ENCODE peak calls at places on chromosomes 11 and 22, in four cellular contexts. O, I, P and L are unnamed samples.

GRCh38 chr11:12587333-12587997 is 86.8 kb upstream of the TEAD1 start:
- DNase-seq in O (peak; percentile 71), I (peak; percentile 18), P (peak; percentile 83), L (peak; percentile 91)

GRCh38 chr22:19056951-19057401 is 65.2 kb downstream of the DGCR2 start:
- DNase-seq in O (no peak), I (no peak), P (no peak), L (no peak)

GRCh38 chr22:50635591-50635990 is 7.6 kb upstream of the ARSA start:
- DNase-seq in O (no peak), I (no peak), P (no peak), L (no peak)

GRCh38 chr22:49897015-49897684 is 21.1 kb downstream of the ALG12 start:
- DNase-seq in O (no peak), I (no peak), P (no peak), L (no peak)

GRCh38 chr22:36506637-36507517 is at the start of gene FOXRED2:
- DNase-seq in O (peak; percentile 68), I (peak; percentile 96), P (peak; percentile 49), L (peak; percentile 28)

GRCh38 chr11:44351898-44352498 is 42.1 kb upstream of the ALX4 start:
- DNase-seq in O (no peak), I (no peak), P (no peak), L (no peak)

GRCh38 chr11:87125257-87125656 is 87.5 kb downstream of the TMEM135 start:
- DNase-seq in O (no peak), I (no peak), P (peak; percentile 65), L (no peak)

GRCh38 chr11:65489061-65489705 is 9.7 kb upstream of the MALAT1 start:
- DNase-seq in O (peak; percentile 90), I (peak; percentile 86), P (peak; percentile 87), L (no peak)

GRCh38 chr22:18057568-18058209 is 20.1 kb upstream of the PEX26 start:
- DNase-seq in O (peak; percentile 100), I (peak; percentile 89), P (peak; percentile 100), L (peak; percentile 96)

GRCh38 chr11:94834931-94835330 is 66.8 kb downstream of the AMOTL1 start:
- DNase-seq in O (peak; percentile 47), I (no peak), P (no peak), L (no peak)

GRCh38 chr22:35476341-35476740 is 64.3 kb upstream of the RASD2 start:
- DNase-seq in O (no peak), I (no peak), P (peak; percentile 46), L (no peak)

GRCh38 chr22:33747576-33748180 is 172.6 kb downstream of the LARGE1 start:
- DNase-seq in O (no peak), I (no peak), P (no peak), L (no peak)

GRCh38 chr11:2539761-2540520 is 95.1 kb downstream of the KCNQ1 start:
- DNase-seq in O (no peak), I (no peak), P (no peak), L (no peak)
- H4K20me1 ChIP-seq in O (no peaks in the 10 kb centered on the region), I (no peaks in the 10 kb centered on the region), P (no peaks in the 10 kb centered on the region), L (no peaks in the 10 kb centered on the region)

DNA sequence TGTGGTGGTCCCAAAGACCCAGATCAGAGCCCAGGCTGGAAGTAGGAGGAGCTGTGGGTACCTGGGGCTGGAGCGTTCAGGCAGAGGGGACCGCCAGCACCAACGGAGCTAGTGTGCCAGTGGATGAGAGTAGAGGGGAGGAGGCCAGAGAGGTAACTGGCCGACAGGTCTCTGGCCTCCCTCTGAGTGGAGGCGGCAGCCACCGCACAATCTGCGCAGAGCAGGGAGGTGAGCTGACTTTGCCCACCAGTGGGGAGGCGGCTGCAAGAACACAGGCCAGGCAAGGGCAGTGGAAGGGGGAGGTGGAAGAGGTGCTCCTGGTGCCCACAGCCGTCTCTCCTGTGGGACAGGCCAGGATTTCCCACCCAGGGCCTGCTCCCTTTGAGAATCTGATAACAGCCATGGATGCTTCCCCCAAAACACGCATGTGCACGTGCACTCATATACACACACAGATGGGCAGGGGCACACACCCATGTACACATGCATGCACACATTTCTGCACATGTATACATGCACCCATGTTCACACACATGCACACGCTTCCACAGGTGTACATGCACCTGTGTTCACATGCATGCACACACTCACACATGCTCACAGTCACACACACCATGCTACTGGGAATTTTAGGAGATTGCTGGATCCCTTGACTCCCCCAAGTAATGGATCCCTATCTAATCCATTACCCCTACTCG is 6.4 kb upstream of the MGAT3 start:
- DNase-seq in O (no peak), I (no peak), P (no peak), L (no peak)
- H4K20me1 ChIP-seq in O (no peaks in the 10 kb centered on the region), I (no peaks in the 10 kb centered on the region), P (no peaks in the 10 kb centered on the region), L (no peaks in the 10 kb centered on the region)

GRCh38 chr11:58505849-58506248 is 2.1 kb downstream of the OR5B21 start:
- DNase-seq in O (no peak), I (no peak), P (no peak), L (no peak)

GRCh38 chr11:58507355-58507754 is 550 bp downstream of the OR5B21 start:
- DNase-seq in O (no peak), I (no peak), P (no peak), L (no peak)

GRCh38 chr11:58508814-58509213 is 909 bp upstream of the OR5B21 start:
- DNase-seq in O (no peak), I (no peak), P (no peak), L (no peak)

GRCh38 chr11:58508005-58508404 is at the start of gene OR5B21:
- DNase-seq in O (no peak), I (no peak), P (no peak), L (no peak)

DNA sequence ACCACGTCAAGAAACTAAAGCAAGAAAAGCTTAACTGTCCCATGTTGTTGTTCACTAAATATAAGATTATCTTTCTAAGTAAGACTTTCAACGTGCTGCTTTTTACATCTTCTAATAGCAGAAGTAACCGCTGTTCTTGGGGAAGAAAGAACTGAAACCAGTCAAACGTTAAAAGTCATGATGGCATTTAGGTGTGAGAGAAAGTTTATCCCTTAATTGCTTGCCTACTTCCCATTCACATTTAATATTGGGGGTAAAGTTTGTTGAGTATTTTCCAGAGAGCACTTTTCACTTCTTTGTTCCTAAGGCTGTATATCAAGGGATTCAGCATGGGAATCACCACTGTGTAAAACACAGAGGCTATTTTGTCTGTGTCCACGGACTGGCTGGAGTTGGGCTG is 970 bp downstream of the OR5B21 start:
- DNase-seq in O (no peak), I (no peak), P (no peak), L (no peak)
- H4K20me1 ChIP-seq in O (no peaks in the 10 kb centered on the region), I (no peaks in the 10 kb centered on the region), P (no peaks in the 10 kb centered on the region), L (no peaks in the 10 kb centered on the region)

DNA sequence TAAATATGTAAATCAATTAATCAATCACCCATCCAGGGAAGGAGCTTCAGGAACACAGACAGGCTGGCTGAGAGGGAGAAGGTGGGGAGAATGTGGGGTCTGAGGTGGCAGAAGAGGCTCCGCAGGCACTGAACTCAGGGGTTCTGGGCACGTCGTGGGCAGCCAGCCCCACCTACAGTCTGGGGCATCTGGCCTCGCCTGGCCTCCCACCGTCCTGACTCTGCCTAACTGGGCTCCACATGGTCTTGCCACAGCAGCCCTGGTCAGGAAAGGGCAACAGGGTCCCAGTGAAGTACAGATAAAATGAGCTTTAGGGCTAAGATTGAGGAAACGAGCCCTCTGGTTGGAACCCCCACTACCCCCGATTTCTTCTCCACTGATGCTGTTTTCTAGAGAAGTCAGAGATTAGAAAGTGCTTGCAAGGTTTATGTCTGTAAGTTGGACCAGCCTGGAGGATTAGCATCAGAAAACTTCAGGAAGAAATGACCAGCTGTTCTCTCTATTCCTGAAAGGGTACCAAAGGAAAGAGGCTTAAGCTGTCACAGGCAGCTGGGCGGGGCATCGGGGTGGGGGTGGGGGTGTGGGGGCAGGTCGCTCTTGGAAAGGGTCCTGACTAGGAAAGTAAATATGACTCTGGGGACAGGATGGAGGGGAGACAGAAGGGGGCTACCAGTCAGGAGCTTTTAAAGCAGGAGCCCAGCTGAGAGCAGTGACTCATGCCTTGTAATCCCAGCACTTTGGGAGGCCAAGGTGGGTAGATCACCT is 261.7 kb downstream of the BUD13 start:
- DNase-seq in O (no peak), I (no peak), P (no peak), L (no peak)
- H4K20me1 ChIP-seq in O (no peaks in the 10 kb centered on the region), I (no peaks in the 10 kb centered on the region), P (no peaks in the 10 kb centered on the region), L (no peaks in the 10 kb centered on the region)

GRCh38 chr22:22552630-22553029 is 6.4 kb downstream of the PRAME start:
- DNase-seq in O (no peak), I (no peak), P (no peak), L (no peak)

GRCh38 chr22:22555596-22555995 is 3.5 kb downstream of the PRAME start:
- DNase-seq in O (no peak), I (no peak), P (no peak), L (no peak)

GRCh38 chr22:22553735-22554134 is 5.3 kb downstream of the PRAME start:
- DNase-seq in O (no peak), I (no peak), P (no peak), L (no peak)

GRCh38 chr22:22553141-22553540 is 5.9 kb downstream of the PRAME start:
- DNase-seq in O (no peak), I (no peak), P (no peak), L (no peak)

GRCh38 chr22:22554324-22555284 is 4.5 kb downstream of the PRAME start:
- DNase-seq in O (no peak), I (no peak), P (no peak), L (no peak)
- H4K20me1 ChIP-seq in O (no peaks in the 10 kb centered on the region), I (no peaks in the 10 kb centered on the region), P (no peaks in the 10 kb centered on the region), L (no peaks in the 10 kb centered on the region)

GRCh38 chr22:30357650-30358215 is 926 bp downstream of the CCDC157 start:
- DNase-seq in O (no peak), I (no peak), P (no peak), L (no peak)

GRCh38 chr22:30356392-30357230 is at the start of the genes CCDC157 and SF3A1:
- DNase-seq in O (peak; percentile 91), I (peak; percentile 96), P (peak; percentile 83), L (peak; percentile 81)

GRCh38 chr22:30351226-30351625 is 5.5 kb downstream of the SF3A1 start:
- DNase-seq in O (no peak), I (no peak), P (no peak), L (no peak)

GRCh38 chr22:30348837-30349236 is 7.9 kb downstream of the SF3A1 start:
- DNase-seq in O (no peak), I (no peak), P (no peak), L (no peak)

GRCh38 chr22:30354644-30355043 is 2.0 kb downstream of the SF3A1 start:
- DNase-seq in O (no peak), I (no peak), P (no peak), L (no peak)
- H4K20me1 ChIP-seq in O (peaks cover 39% of the 10 kb centered on the region), I (peaks cover 40% of the 10 kb centered on the region), P (peaks cover 62% of the 10 kb centered on the region), L (peaks cover 13% of the 10 kb centered on the region)

DNA sequence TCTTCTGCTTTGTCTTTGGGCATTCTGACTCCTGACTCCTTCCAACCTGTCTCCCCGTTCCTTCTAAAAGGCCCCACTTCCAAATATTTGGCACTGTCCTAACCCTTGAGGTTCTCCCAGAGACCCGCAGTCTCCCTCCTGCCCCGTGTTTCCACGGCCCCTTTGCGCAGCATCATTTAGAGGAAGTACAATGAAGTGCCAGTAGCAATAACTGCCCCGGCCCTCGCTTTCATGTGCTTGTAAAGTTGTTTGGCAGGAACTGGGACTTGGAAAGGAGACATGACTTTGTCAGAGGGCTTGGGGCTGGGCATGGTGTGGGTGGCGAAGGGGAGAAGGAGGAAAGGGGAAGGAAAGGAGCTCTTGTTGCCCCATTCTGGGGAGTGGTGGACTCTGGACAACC is 2.6 kb downstream of the CD44 start:
- DNase-seq in O (no peak), I (no peak), P (no peak), L (peak; percentile 73)
- H4K20me1 ChIP-seq in O (peaks cover 71% of the 10 kb centered on the region), I (no peaks in the 10 kb centered on the region), P (peaks cover 67% of the 10 kb centered on the region), L (peaks cover 68% of the 10 kb centered on the region)

DNA sequence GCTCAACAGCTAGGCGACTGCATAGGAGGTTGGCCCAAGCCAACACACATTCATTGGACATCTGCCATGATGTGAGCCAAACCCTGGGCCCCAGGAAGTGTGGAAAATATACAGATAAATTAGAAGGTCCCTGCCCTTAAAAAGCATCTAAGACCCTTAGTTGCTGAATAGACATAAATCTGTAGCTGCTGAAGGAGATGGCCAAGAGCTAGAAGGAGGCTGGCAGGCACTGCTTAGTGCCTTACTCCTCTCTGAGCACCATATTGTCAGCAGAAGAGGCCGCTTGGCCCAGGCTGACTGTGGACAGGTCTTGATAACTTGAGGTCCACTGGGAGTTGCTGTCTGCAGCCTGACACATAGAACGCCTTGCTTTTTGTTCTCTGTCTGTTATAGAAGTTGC is 53.2 kb upstream of the CD44 start:
- DNase-seq in O (no peak), I (no peak), P (no peak), L (no peak)
- H4K20me1 ChIP-seq in O (no peaks in the 10 kb centered on the region), I (no peaks in the 10 kb centered on the region), P (no peaks in the 10 kb centered on the region), L (no peaks in the 10 kb centered on the region)